ENCODE peak calls at places on chromosomes 13 and 19, in five cellular contexts. L is C1 segment of cervical spinal cord, A is NCI-H187 treated with DMSO at 0.1 percent for 48 hours, P is nephron progenitor cell, M is iPS-NIHi11. R is an unnamed sample.

GRCh38 chr19:48964205-48965032 is 690 bp upstream of the FTL start:
- DNase-seq in A (no peak), L (peak), M (no peak), P (no peak), R (no peak)

GRCh38 chr13:30978981-30979956 is 46.8 kb downstream of the TEX26 start:
- DNase-seq in M (peak), L (no peak), P (peak), A (no peak), R (peak)

GRCh38 chr13:43085545-43085944 is 62.2 kb downstream of the DNAJC15 start:
- DNase-seq in L (no peak), A (no peak), P (no peak), M (no peak), R (no peak)

GRCh38 chr19:54684537-54684936 is 21.8 kb downstream of the LILRB4 start:
- DNase-seq in M (peak), P (peak), L (no peak), A (no peak), R (peak)

GRCh38 chr19:5826531-5827341 is 12.8 kb downstream of the FUT6 start:
- DNase-seq in M (peak), P (peak), A (peak), L (no peak), R (peak)

GRCh38 chr13:41231786-41232185 is 31.6 kb downstream of the MTRF1 start:
- DNase-seq in P (peak), A (no peak), M (peak), L (no peak), R (no peak)

GRCh38 chr13:92390217-92390616 is 836.4 kb upstream of the GPC6 start:
- DNase-seq in P (no peak), M (no peak), A (peak), L (no peak), R (no peak)

GRCh38 chr19:55118401-55118991 is 1.1 kb upstream of the PPP1R12C start:
- DNase-seq in M (peak), A (no peak), L (peak), P (peak), R (peak)